ENCODE peak calls at places on chromosomes 5 and 9, in ten cellular contexts. B, P, L, I, X, H, J, W, U and G are unnamed samples.

GRCh38 chr9:127426756-127427155 is 2.6 kb downstream of the ZNF79 start:
- DNase-seq in B (no peak), W (no peak), L (no peak), J (no peak), I (no peak), H (no peak), U (no peak), P (no peak), X (no peak), G (no peak)

GRCh38 chr9:129574911-129575574 is 45.9 kb downstream of the C9orf50 start:
- DNase-seq in X (no peak), I (no peak), P (no peak), W (no peak), H (no peak), J (no peak), B (no peak), L (no peak), U (no peak), G (no peak)

GRCh38 chr9:120663380-120663779 is 50.9 kb downstream of the MEGF9 start:
- DNase-seq in L (no peak), W (no peak), U (no peak), B (no peak), P (no peak), X (no peak), J (no peak), H (no peak), I (no peak), G (no peak)

GRCh38 chr9:137982132-137982666 is 104.6 kb downstream of the CACNA1B start:
- DNase-seq in J (no peak), X (no peak), B (no peak), L (no peak), I (no peak), P (no peak), U (no peak), W (no peak), H (no peak), G (no peak)

GRCh38 chr5:157710887-157711286 is 20.3 kb upstream of the THG1L start:
- DNase-seq in J (no peak), B (no peak), L (no peak), W (no peak), H (no peak), I (no peak), X (no peak), P (no peak), U (no peak), G (no peak)

GRCh38 chr9:130139251-130139650 is 33.0 kb upstream of the NCS1 start:
- DNase-seq in U (no peak), B (peak; percentile 42), W (peak; percentile 42), L (no peak), I (no peak), P (no peak), X (no peak), J (no peak), H (no peak), G (no peak)

GRCh38 chr9:32839013-32839442 is 55.7 kb downstream of the TMEM215 start:
- DNase-seq in W (no peak), B (no peak), H (no peak), I (no peak), P (no peak), U (no peak), L (no peak), J (no peak), X (no peak), G (no peak)

GRCh38 chr5:62064993-62065392 is 241.0 kb upstream of the KIF2A start:
- DNase-seq in L (no peak), I (no peak), H (no peak), P (no peak), X (no peak), B (no peak), J (no peak), W (no peak), U (no peak), G (no peak)

GRCh38 chr5:5183933-5184332 is 43.8 kb downstream of the ADAMTS16 start:
- DNase-seq in X (no peak), B (no peak), J (no peak), P (no peak), U (no peak), H (no peak), L (no peak), I (no peak), W (peak; percentile 59), G (no peak)

GRCh38 chr5:368162-369084 is 46.9 kb downstream of the AHRR start:
- DNase-seq in U (no peak), J (peak; percentile 3), B (no peak), P (peak; percentile 53), W (peak; percentile 32), H (peak; percentile 56), X (no peak), L (no peak), I (peak; percentile 67), G (peak; percentile 78)

GRCh38 chr5:133889271-133889905 is 79.0 kb downstream of the C5orf15 start:
- DNase-seq in H (no peak), U (no peak), X (no peak), J (no peak), W (no peak), I (peak; percentile 26), L (no peak), P (no peak), B (no peak), G (no peak)

GRCh38 chr5:76794871-76795270 is 24.0 kb upstream of the F2RL1 start:
- DNase-seq in L (no peak), X (no peak), U (no peak), I (peak; percentile 6), H (no peak), J (no peak), P (no peak), B (no peak), W (no peak), G (no peak)

DNA sequence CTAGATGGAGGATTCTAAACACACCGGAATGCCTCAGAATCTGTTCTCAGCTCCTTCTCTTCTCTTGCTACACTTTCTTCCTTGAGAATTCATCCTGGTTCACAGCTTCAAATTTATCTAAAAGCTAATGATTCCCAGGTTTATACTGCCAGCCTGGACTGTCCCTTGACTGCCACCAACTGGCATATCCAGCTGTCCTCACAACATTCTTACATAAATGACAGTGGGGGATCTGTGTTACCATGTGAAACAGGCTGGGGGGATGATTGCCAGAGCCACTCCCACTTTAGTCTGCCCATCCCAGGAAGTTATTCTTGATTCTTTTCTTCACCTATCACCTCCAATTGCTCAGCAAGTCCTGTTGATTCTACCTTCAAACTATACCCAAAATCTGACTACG is 27.2 kb upstream of the ZFR start:
- DNase-seq in J (no peak), U (no peak), L (no peak), X (no peak), I (no peak), P (no peak), B (no peak), W (peak; percentile 58), H (no peak), G (no peak)
- TF ChIP-seq CTCF in J (no peak), U (no peak), L (no peak), X (no peak), I (no peak), P (no peak), B (no peak), W (no peak), H (no peak), G (no peak)

GRCh38 chr5:72305194-72306142 is 14.6 kb downstream of the MRPS27 start:
- DNase-seq in W (no peak), X (no peak), I (no peak), U (no peak), P (no peak), L (no peak), J (no peak), H (no peak), B (no peak), G (peak; percentile 35)

GRCh38 chr5:72302171-72302570 is 17.9 kb downstream of the MRPS27 start:
- DNase-seq in U (no peak), B (no peak), I (no peak), P (no peak), L (no peak), H (no peak), W (peak; percentile 66), J (no peak), X (no peak), G (no peak)

GRCh38 chr5:72298711-72299110 is 21.3 kb downstream of the MRPS27 start:
- DNase-seq in H (no peak), B (no peak), J (no peak), W (no peak), U (no peak), P (no peak), I (no peak), X (no peak), L (no peak), G (no peak)

GRCh38 chr5:72300590-72301339 is 19.3 kb downstream of the MRPS27 start:
- DNase-seq in B (no peak), P (no peak), X (no peak), J (no peak), L (no peak), W (no peak), I (no peak), H (no peak), U (no peak), G (no peak)

DNA sequence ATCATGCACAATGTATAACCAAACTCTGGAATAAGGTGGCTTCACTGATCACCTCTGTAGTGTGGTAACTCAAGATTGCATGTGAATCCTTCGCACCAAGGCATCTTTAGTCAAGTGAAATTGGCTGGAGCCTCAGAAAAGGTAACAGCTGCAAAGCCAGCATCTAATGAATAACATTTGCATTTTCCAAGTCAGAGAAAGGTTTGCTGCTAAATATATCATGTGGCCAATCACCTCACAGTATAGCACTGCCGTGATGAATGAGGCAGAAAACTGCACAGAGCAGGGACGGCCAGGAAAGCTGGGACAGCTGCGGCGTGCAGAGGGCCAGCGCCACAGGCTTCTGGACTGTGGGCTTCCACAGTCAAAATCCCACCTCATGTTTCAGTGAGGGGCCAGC is 18.5 kb downstream of the MRPS27 start:
- DNase-seq in P (no peak), X (no peak), W (no peak), J (no peak), L (no peak), B (no peak), H (no peak), U (no peak), I (no peak), G (peak; percentile 57)
- H3K4me3 ChIP-seq in P (no peak overlapping the region), X (no peak overlapping the region), W (peak overlapping the region; percentile 56), J (no peak overlapping the region), L (no peak overlapping the region), B (no peak overlapping the region), H (no peak overlapping the region), U (no peak overlapping the region), I (no peak overlapping the region), G (peak overlapping the region; percentile 33)

GRCh38 chr5:57177479-57178156 is 3.8 kb downstream of the GPBP1 start:
- DNase-seq in L (no peak), J (no peak), W (no peak), X (no peak), P (no peak), I (no peak), H (no peak), U (no peak), B (no peak), G (no peak)
- H3K36me3 ChIP-seq in L (no peaks in the 10 kb centered on the region), J (no peaks in the 10 kb centered on the region), W (peaks cover 44% of the 10 kb centered on the region), X (no peaks in the 10 kb centered on the region), P (no peaks in the 10 kb centered on the region), I (peaks cover 4% of the 10 kb centered on the region), H (no peaks in the 10 kb centered on the region), U (peaks cover 4% of the 10 kb centered on the region), B (no peaks in the 10 kb centered on the region), G (no peaks in the 10 kb centered on the region)

DNA sequence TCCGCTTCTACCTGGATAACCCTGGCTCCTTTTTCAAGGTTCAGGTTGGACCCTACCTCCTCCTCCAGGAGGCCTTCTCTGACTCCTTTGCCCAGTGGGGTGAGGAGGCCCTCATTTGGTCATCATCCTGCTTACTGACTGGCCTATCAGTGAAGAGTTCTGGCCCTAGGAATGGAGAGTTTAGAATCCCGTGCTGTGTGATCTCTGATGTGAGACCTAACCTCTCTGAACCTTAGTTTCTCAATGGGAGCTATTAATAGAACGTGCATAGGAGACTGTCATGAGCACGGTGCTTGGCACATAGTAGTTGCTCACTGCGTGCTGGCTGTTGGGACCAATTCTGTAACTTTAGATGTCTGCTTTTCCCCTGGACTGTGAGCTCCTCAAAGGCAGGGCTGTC is 10.3 kb downstream of the NTNG2 start:
- DNase-seq in I (no peak), U (no peak), P (no peak), W (no peak), H (no peak), L (no peak), B (no peak), J (no peak), X (no peak), G (no peak)
- TF ChIP-seq CTCF in I (no peak), U (no peak), P (no peak), W (no peak), H (no peak), L (no peak), B (no peak), J (no peak), X (no peak), G (no peak)